ENCODE peak calls at places on chromosomes 4 and X, in nine cellular contexts. Y is NCI-H1417; C is endodermal cell; S is smooth muscle cell of the brain vasculature; K is mesenteric fat pad; P is left ventricle myocardium superior; U is progenitor cell of endocrine pancreas; J is anterior cingulate cortex; G is stimulated activated naive B cell treated with anti-CD40 and anti-IgM and Interleukin-4, amounts not matched to agents 10 μg/mL and 1 μg/mL and 100 μg/mL, for 72 hours. X is an unnamed sample.

GRCh38 chrX:150573702-150574101 is 5.3 kb downstream of the MTM1 start:
- DNase-seq in Y (no peak), C (no peak), S (no peak), K (no peak), P (no peak), U (no peak), J (no peak), G (no peak), X (no peak)

GRCh38 chr4:64780664-64781063 is 371.4 kb upstream of the TECRL start:
- DNase-seq in Y (no peak), C (no peak), S (no peak), K (no peak), P (no peak), U (no peak), J (no peak), G (no peak), X (no peak)

GRCh38 chrX:132636080-132636479 is 147.2 kb upstream of the MBNL3 start:
- DNase-seq in Y (no peak), C (no peak), S (no peak), K (no peak), P (no peak), U (no peak), J (no peak), G (no peak), X (no peak)

GRCh38 chr4:26330186-26330787 is 9.5 kb downstream of the RBPJ start:
- DNase-seq in Y (peak), C (no peak), S (no peak), K (no peak), P (no peak), U (no peak), J (no peak), G (no peak), X (peak)

GRCh38 chr4:76001760-76002159 is 5.5 kb downstream of the CXCL9 start:
- DNase-seq in Y (no peak), C (no peak), S (no peak), K (no peak), P (no peak), U (no peak), J (no peak), G (no peak), X (no peak)

GRCh38 chrX:51922561-51922960 is 29.1 kb downstream of the MAGED1 start:
- DNase-seq in Y (no peak), C (peak), S (no peak), K (no peak), P (no peak), U (no peak), J (no peak), G (no peak), X (no peak)

GRCh38 chrX:20499763-20500162 is 233.1 kb upstream of the RPS6KA3 start:
- DNase-seq in Y (no peak), C (no peak), S (no peak), K (no peak), P (no peak), U (no peak), J (no peak), G (no peak), X (no peak)

GRCh38 chr4:123052007-123052406 is 129.6 kb upstream of the NUDT6 start:
- DNase-seq in Y (no peak), C (no peak), S (no peak), K (no peak), P (no peak), U (no peak), J (no peak), G (no peak), X (no peak)

GRCh38 chrX:56248492-56248891 is 16.3 kb downstream of the KLF8 start:
- DNase-seq in Y (no peak), C (peak), S (no peak), K (no peak), P (peak), U (peak), J (no peak), G (peak), X (peak)

GRCh38 chr4:128521156-128521555 is 233.5 kb upstream of the PGRMC2 start:
- DNase-seq in Y (no peak), C (no peak), S (no peak), K (no peak), P (no peak), U (no peak), J (no peak), G (no peak), X (no peak)

GRCh38 chr4:18722748-18723191 is 701.2 kb upstream of the LCORL start:
- DNase-seq in Y (no peak), C (no peak), S (no peak), K (no peak), P (no peak), U (no peak), J (no peak), G (no peak), X (no peak)

GRCh38 chrX:357693-358471 is 28.8 kb downstream of the PPP2R3B start:
- DNase-seq in Y (no peak), C (no peak), S (no peak), K (no peak), P (no peak), U (no peak), J (no peak), G (no peak), X (no peak)

GRCh38 chr4:134567461-134567860 is 365.9 kb upstream of the PABPC4L start:
- DNase-seq in Y (no peak), C (no peak), S (no peak), K (no peak), P (no peak), U (no peak), J (no peak), G (no peak), X (no peak)

GRCh38 chr4:8837181-8837811 is 34.3 kb downstream of the HMX1 start:
- DNase-seq in Y (no peak), C (peak), S (no peak), K (peak), P (no peak), U (no peak), J (no peak), G (no peak), X (no peak)

GRCh38 chr4:113760094-113760851 is 1.3 kb downstream of the CAMK2D start:
- DNase-seq in Y (peak), C (peak), S (no peak), K (no peak), P (peak), U (no peak), J (peak), G (no peak), X (no peak)

GRCh38 chr4:59223292-59223941 is 1976.7 kb upstream of the ADGRL3 start:
- DNase-seq in Y (no peak), C (no peak), S (no peak), K (no peak), P (no peak), U (no peak), J (no peak), G (no peak), X (no peak)

GRCh38 chr4:1014395-1015167 is 3.2 kb downstream of the FGFRL1 start:
- DNase-seq in Y (no peak), C (no peak), S (no peak), K (no peak), P (no peak), U (no peak), J (peak), G (no peak), X (no peak)

GRCh38 chr4:40475609-40476008 is 140.5 kb downstream of the CHRNA9 start:
- DNase-seq in Y (peak), C (no peak), S (no peak), K (no peak), P (no peak), U (no peak), J (no peak), G (no peak), X (no peak)